ENCODE peak calls at places on chromosomes 7 and 10, in five cellular contexts. D, Y, B, M and U are unnamed samples.
A peak's percentile ranks its signal among the peaks of the same experiment; 100 is the strongest.

GRCh38 chr10:43000021-43000411 is 76.9 kb upstream of the RET start:
- DNase-seq in B (no peak), M (no peak), Y (no peak), D (no peak), U (no peak)

GRCh38 chr10:89555688-89556445 is 20.5 kb upstream of the SLC16A12 start:
- DNase-seq in D (no peak), M (no peak), B (no peak), Y (peak; percentile 13), U (no peak)

GRCh38 chr10:94212876-94213595 is 149.7 kb downstream of the NOC3L start:
- DNase-seq in Y (peak; percentile 25), M (peak; percentile 39), B (no peak), D (no peak), U (no peak)

GRCh38 chr10:30494558-30494957 is 60.6 kb downstream of the MAP3K8 start:
- DNase-seq in Y (no peak), M (no peak), D (no peak), B (no peak), U (no peak)

GRCh38 chr7:115722302-115722701 is 308.3 kb downstream of the TFEC start:
- DNase-seq in D (no peak), B (no peak), M (no peak), Y (no peak), U (no peak)

GRCh38 chr10:18658301-18658991 is 785 bp upstream of the ARL5B start:
- DNase-seq in B (no peak), D (peak; percentile 43), M (no peak), Y (peak; percentile 72), U (peak; percentile 9)

GRCh38 chr10:99920901-99921300 is 88.8 kb downstream of the DNMBP start:
- DNase-seq in B (peak; percentile 44), D (no peak), M (no peak), Y (peak; percentile 34), U (no peak)

GRCh38 chr10:47266602-47267001 is 33.4 kb upstream of the GDF10 start:
- DNase-seq in Y (no peak), B (no peak), M (no peak), D (no peak), U (no peak)

GRCh38 chr7:106071356-106071998 is 40.6 kb downstream of the SYPL1 start:
- DNase-seq in D (peak; percentile 98), Y (no peak), B (no peak), M (no peak), U (peak; percentile 27)

GRCh38 chr7:29622335-29623265 is 59.0 kb downstream of the PRR15 start:
- DNase-seq in D (no peak), M (no peak), Y (peak; percentile 95), B (no peak), U (no peak)

GRCh38 chr7:4751398-4751947 is 23.9 kb upstream of the AP5Z1 start:
- DNase-seq in Y (no peak), M (no peak), B (peak; percentile 37), D (no peak), U (no peak)

GRCh38 chr10:78180306-78180705 is 146.6 kb downstream of the RPS24 start:
- DNase-seq in B (no peak), D (no peak), M (no peak), Y (no peak), U (no peak)

GRCh38 chr10:120221873-120222485 is 235.0 kb upstream of the PLPP4 start:
- DNase-seq in D (no peak), M (no peak), B (peak; percentile 47), Y (peak; percentile 55), U (peak; percentile 63)

GRCh38 chr7:1611708-1612241 is 41.9 kb upstream of the PSMG3 start:
- DNase-seq in B (no peak), Y (peak; percentile 95), D (no peak), M (no peak), U (no peak)

GRCh38 chr10:131742371-131743000 is 158.3 kb upstream of the PPP2R2D start:
- DNase-seq in M (no peak), Y (no peak), D (no peak), B (no peak), U (no peak)

GRCh38 chr7:34844936-34845665 is 187.1 kb downstream of the NPSR1 start:
- DNase-seq in B (no peak), Y (no peak), D (no peak), M (no peak), U (no peak)

GRCh38 chr7:88933285-88933684 is 137.7 kb upstream of the TEX47 start:
- DNase-seq in Y (no peak), D (no peak), M (no peak), B (no peak), U (no peak)

GRCh38 chr10:93475871-93476270 is 6.3 kb downstream of the MYOF start:
- DNase-seq in M (no peak), D (no peak), B (no peak), Y (peak; percentile 61), U (no peak)

GRCh38 chr7:22665816-22666375 is 61.1 kb upstream of the IL6 start:
- DNase-seq in D (no peak), M (no peak), B (no peak), Y (peak; percentile 23), U (no peak)

GRCh38 chr7:44122529-44122928 is 819 bp downstream of the POLD2 start:
- DNase-seq in B (no peak), Y (no peak), M (no peak), D (no peak), U (no peak)

GRCh38 chr10:52566471-52567246 is 205.9 kb downstream of the MBL2 start:
- DNase-seq in D (no peak), M (no peak), Y (peak; percentile 71), B (no peak), U (peak; percentile 13)
- TF ChIP-seq CTCF in D (no peak), M (peak; percentile 19), Y (peak; percentile 71), B (no peak), U (peak; percentile 75)

DNA sequence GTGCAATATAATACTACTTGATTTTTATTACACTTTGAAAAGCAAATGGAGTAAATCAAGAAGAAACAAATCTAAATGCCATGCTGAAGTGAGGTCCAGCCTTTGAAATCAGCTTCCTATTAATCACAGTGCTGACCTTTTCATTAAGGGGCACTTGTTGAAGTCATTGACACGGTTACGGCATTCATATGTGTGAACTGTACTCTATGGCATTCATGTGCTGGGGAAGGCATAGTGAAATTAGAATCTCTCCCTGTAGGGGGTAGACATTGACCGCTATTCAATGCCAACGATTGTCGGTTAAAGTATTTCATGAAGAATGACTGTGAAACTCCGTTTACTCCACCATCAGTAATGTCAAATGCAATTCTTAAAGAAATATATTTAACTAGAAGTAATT is 296.1 kb upstream of the SEMA3A start:
- DNase-seq in M (no peak), D (no peak), Y (peak; percentile 82), B (no peak), U (no peak)
- TF ChIP-seq CTCF in M (no peak), D (no peak), Y (peak; percentile 75), B (no peak), U (no peak)

DNA sequence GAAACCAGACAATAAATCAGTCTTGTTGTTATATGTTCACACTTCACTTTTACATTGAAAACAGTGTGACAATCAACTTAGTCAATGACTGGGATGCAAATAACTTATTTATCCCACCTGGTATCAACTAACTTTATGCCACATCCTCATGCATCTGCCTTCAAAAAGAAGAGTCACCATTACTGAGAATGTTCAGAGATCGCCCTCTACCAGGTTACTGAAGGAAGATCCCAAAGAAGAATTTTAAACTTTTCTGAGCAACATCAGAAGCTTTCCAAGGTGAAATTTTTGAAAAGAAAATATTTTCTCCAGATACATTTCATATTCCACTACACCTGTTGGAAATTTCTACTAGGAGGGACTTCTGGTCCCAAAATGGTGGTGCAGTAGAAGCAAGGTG is 359.5 kb downstream of the PTPRN2 start:
- DNase-seq in B (no peak), M (no peak), D (no peak), Y (no peak), U (no peak)
- TF ChIP-seq CTCF in B (no peak), M (no peak), D (no peak), Y (no peak), U (no peak)

DNA sequence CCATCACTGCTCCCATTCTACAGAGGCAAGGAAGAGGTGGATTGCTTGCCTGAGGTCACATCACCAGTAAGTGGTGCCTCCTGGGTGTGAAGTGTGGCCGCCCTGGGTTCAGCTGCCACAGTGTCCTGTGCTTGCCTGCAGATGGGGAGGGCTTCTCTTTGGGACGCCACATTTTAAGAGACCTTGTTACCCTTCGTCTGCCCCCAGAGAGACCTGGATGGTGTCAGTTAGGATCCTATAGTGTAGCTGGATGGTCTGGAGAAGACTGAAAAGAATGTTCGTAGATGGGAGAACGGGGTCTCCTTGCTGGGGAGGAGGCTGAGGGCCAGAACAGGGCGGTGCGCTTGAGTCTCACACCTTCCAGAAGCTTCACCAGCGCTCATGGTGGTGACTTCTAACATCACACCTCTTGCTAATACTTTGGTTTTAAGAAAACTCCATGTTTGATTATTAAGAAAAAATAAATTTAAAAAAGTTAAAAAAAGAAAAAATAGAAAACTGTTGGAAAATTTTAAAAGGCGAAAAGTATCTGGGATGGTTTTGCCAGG is 2.3 kb downstream of the DOCK1 start:
- DNase-seq in Y (no peak), M (no peak), B (no peak), D (no peak), U (no peak)
- TF ChIP-seq CTCF in Y (peak; percentile 5), M (no peak), B (no peak), D (no peak), U (peak; percentile 14)

GRCh38 chr10:125827133-125827532 is 3.8 kb downstream of the BCCIP start:
- DNase-seq in M (no peak), B (no peak), D (no peak), Y (no peak), U (no peak)

GRCh38 chr10:125823663-125824251 is 411 bp downstream of the BCCIP start:
- DNase-seq in B (no peak), D (no peak), M (no peak), Y (no peak), U (peak; percentile 12)

GRCh38 chr10:125820705-125821104 is 2.4 kb downstream of the UROS start:
- DNase-seq in M (no peak), D (peak; percentile 23), B (no peak), Y (no peak), U (no peak)

GRCh38 chr10:125824736-125825135 is 1.4 kb downstream of the BCCIP start:
- DNase-seq in D (no peak), Y (peak; percentile 28), B (no peak), M (no peak), U (no peak)

GRCh38 chr10:125822878-125823662 is at the start of the genes BCCIP and UROS:
- DNase-seq in B (peak; percentile 89), M (peak; percentile 78), D (peak; percentile 87), Y (peak; percentile 86), U (peak; percentile 82)
- TF ChIP-seq CTCF in B (no peak), M (no peak), D (no peak), Y (no peak), U (no peak)